ENCODE peak calls at places on chromosomes 4 and X, in ten cellular contexts. Q is tibial nerve, K is right lobe of liver, L is HepG2, R is IMR-90, S is adrenal gland, Z is A549, C is ovary, G is heart left ventricle, N is esophagus squamous epithelium. E is an unnamed sample.

GRCh38 chrX:111444881-111445280 is 32.9 kb upstream of the DCX start:
- DNase-seq in Q (no peak), K (no peak), L (no peak), R (no peak), S (no peak), Z (no peak), C (no peak), G (no peak), N (no peak), E (no peak)

GRCh38 chr4:155667538-155668511 is 1.2 kb downstream of the GUCY1A1 start:
- DNase-seq in Q (no peak), K (peak; percentile 59), L (no peak), R (peak; percentile 27), S (peak; percentile 66), Z (peak; percentile 1), C (peak; percentile 18), G (peak; percentile 71), N (no peak), E (peak; percentile 82)

GRCh38 chr4:158534727-158535126 is 13.0 kb downstream of the RXFP1 start:
- DNase-seq in Q (no peak), K (no peak), L (no peak), R (no peak), S (no peak), Z (no peak), C (no peak), G (no peak), N (no peak), E (no peak)

GRCh38 chr4:94516067-94516466 is 64.3 kb downstream of the PDLIM5 start:
- DNase-seq in Q (no peak), K (no peak), L (peak; percentile 76), R (peak; percentile 95), S (no peak), Z (peak; percentile 63), C (no peak), G (no peak), N (no peak), E (no peak)

GRCh38 chr4:188171551-188171950 is 32.3 kb downstream of the TRIML1 start:
- DNase-seq in Q (no peak), K (no peak), L (no peak), R (peak; percentile 6), S (no peak), Z (no peak), C (no peak), G (no peak), N (no peak), E (no peak)

GRCh38 chr4:118898684-118899138 is 10.1 kb downstream of the SYNPO2 start:
- DNase-seq in Q (no peak), K (no peak), L (no peak), R (no peak), S (no peak), Z (no peak), C (peak; percentile 60), G (peak; percentile 50), N (no peak), E (no peak)

GRCh38 chrX:31547416-31547815 is 475.6 kb upstream of the FTHL17 start:
- DNase-seq in Q (no peak), K (no peak), L (no peak), R (no peak), S (no peak), Z (no peak), C (no peak), G (no peak), N (no peak), E (no peak)

GRCh38 chr4:81471361-81472248 is at the start of gene RASGEF1B:
- DNase-seq in Q (peak; percentile 80), K (peak; percentile 96), L (peak; percentile 32), R (peak; percentile 62), S (peak; percentile 93), Z (peak; percentile 17), C (peak; percentile 84), G (peak; percentile 91), N (peak; percentile 65), E (peak; percentile 98)

GRCh38 chrX:3820170-3820569 is 106.7 kb upstream of the PRKX start:
- DNase-seq in Q (no peak), K (no peak), L (no peak), R (peak; percentile 93), S (no peak), Z (no peak), C (no peak), G (no peak), N (no peak), E (no peak)

GRCh38 chrX:12327836-12328235 is 189.6 kb downstream of the FRMPD4 start:
- DNase-seq in Q (no peak), K (no peak), L (no peak), R (peak; percentile 26), S (no peak), Z (no peak), C (no peak), G (no peak), N (no peak), E (no peak)

GRCh38 chr4:40301592-40301991 is 33.5 kb upstream of the CHRNA9 start:
- DNase-seq in Q (no peak), K (no peak), L (no peak), R (no peak), S (no peak), Z (no peak), C (no peak), G (no peak), N (no peak), E (peak; percentile 90)

GRCh38 chr4:127698789-127699200 is 31.4 kb upstream of the SLC25A31 start:
- DNase-seq in Q (no peak), K (no peak), L (no peak), R (peak; percentile 66), S (no peak), Z (peak; percentile 21), C (no peak), G (no peak), N (no peak), E (no peak)

GRCh38 chr4:137961051-137961438 is 281.1 kb downstream of the SLC7A11 start:
- DNase-seq in Q (no peak), K (no peak), L (no peak), R (no peak), S (no peak), Z (peak; percentile 1), C (no peak), G (no peak), N (no peak), E (no peak)

GRCh38 chr4:153014460-153014859 is 78.3 kb downstream of the FHDC1 start:
- DNase-seq in Q (no peak), K (no peak), L (no peak), R (peak; percentile 8), S (no peak), Z (no peak), C (no peak), G (no peak), N (no peak), E (no peak)

GRCh38 chrX:130566028-130566683 is 164.4 kb downstream of the RBMX2 start:
- DNase-seq in Q (no peak), K (no peak), L (no peak), R (no peak), S (no peak), Z (no peak), C (no peak), G (no peak), N (no peak), E (no peak)

GRCh38 chr4:18850763-18851331 is 829.3 kb upstream of the LCORL start:
- DNase-seq in Q (no peak), K (no peak), L (no peak), R (no peak), S (no peak), Z (no peak), C (no peak), G (no peak), N (no peak), E (no peak)

GRCh38 chrX:54352677-54353076 is 5.2 kb downstream of the WNK3 start:
- DNase-seq in Q (no peak), K (no peak), L (no peak), R (no peak), S (no peak), Z (no peak), C (no peak), G (no peak), N (no peak), E (no peak)

GRCh38 chrX:54358424-54359211 is 772 bp upstream of the WNK3 start:
- DNase-seq in Q (no peak), K (peak; percentile 57), L (no peak), R (peak; percentile 41), S (peak; percentile 81), Z (no peak), C (peak; percentile 78), G (peak; percentile 28), N (no peak), E (peak; percentile 73)

GRCh38 chrX:54359408-54359807 is 1.6 kb upstream of the WNK3 start:
- DNase-seq in Q (no peak), K (no peak), L (no peak), R (no peak), S (no peak), Z (no peak), C (no peak), G (no peak), N (no peak), E (no peak)

GRCh38 chrX:54357414-54358377 is at the start of gene WNK3:
- DNase-seq in Q (peak; percentile 57), K (peak; percentile 87), L (peak; percentile 0), R (peak; percentile 57), S (peak; percentile 90), Z (peak; percentile 48), C (peak; percentile 89), G (peak; percentile 74), N (peak; percentile 10), E (peak; percentile 81)
- TF ChIP-seq POLR2A in Q (peak; percentile 50), K (no peak), L (no peak), R (no peak), S (no peak), Z (no peak), C (peak; percentile 56), G (no peak), N (no peak), E (no peak)

DNA sequence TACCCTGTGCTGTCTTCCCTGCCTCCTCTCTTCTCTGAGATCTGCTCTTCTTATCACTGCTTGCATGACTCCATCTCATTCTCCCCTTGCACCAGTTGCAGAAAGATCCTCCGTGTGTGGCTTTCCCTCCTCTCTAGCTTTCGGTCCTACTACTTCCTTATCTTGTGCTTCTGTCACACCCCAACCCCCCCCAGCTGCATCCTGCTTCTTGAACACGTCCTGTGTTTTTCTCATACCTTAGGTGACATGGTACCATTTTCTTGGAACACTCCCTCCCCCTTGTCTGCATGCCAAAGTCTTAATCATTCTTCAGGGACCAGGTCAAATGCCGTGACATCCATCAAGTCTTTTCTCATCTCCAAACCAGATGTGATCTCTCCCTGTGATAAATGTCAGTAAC is 46.4 kb downstream of the FHL1 start:
- DNase-seq in Q (no peak), K (no peak), L (no peak), R (no peak), S (no peak), Z (no peak), C (no peak), G (no peak), N (no peak), E (no peak)
- H3K4me1 ChIP-seq in Q (no peaks in the 10 kb centered on the region), K (peaks cover 21% of the 10 kb centered on the region), L (no peaks in the 10 kb centered on the region), R (peaks cover 3% of the 10 kb centered on the region), S (peaks cover 18% of the 10 kb centered on the region), Z (peaks cover 3% of the 10 kb centered on the region), C (peaks cover 2% of the 10 kb centered on the region), G (peaks cover 41% of the 10 kb centered on the region), N (peaks cover 22% of the 10 kb centered on the region), E (peaks cover 30% of the 10 kb centered on the region)

GRCh38 chr4:150068300-150068699 is 9.9 kb upstream of the DCLK2 start:
- DNase-seq in Q (no peak), K (no peak), L (no peak), R (no peak), S (no peak), Z (no peak), C (no peak), G (no peak), N (no peak), E (no peak)
- TF ChIP-seq CTCF in Q (no peak), K (no peak), L (no peak), R (no peak), S (no peak), Z (no peak), C (no peak), G (no peak), N (no peak), E (no peak)

GRCh38 chrX:49171752-49172279 is at the start of gene PLP2:
- DNase-seq in Q (no peak), K (peak; percentile 55), L (no peak), R (peak; percentile 40), S (no peak), Z (peak; percentile 66), C (peak; percentile 68), G (no peak), N (no peak), E (peak; percentile 90)
- TF ChIP-seq POLR2A in Q (peak; percentile 35), K (peak; percentile 16), L (no peak), R (peak; percentile 60), S (no peak), Z (peak; percentile 68), C (no peak), G (peak; percentile 39), N (peak; percentile 77), E (no peak)